ENCODE peak calls at places on chromosomes 7 and 10, in five cellular contexts. S is BE2C; R is cardiac muscle cell; V is tibial artery; Z is CD8-positive, alpha-beta memory T cell. T is an unnamed sample.
A peak's percentile ranks its signal among the peaks of the same experiment; 100 is the strongest.

GRCh38 chr7:11650030-11650429 is 182.0 kb downstream of the THSD7A start:
- DNase-seq in R (peak; percentile 19), Z (no peak), S (no peak), V (no peak), T (no peak)

GRCh38 chr7:125563557-125563956 is 633.9 kb upstream of the POT1 start:
- DNase-seq in S (no peak), V (no peak), R (no peak), Z (no peak), T (peak; percentile 87)

GRCh38 chr10:94349327-94349726 is 13.4 kb downstream of the NOC3L start:
- DNase-seq in V (no peak), R (peak; percentile 50), S (no peak), Z (no peak), T (no peak)

GRCh38 chr10:113108180-113108835 is 158.3 kb downstream of the TCF7L2 start:
- DNase-seq in S (peak; percentile 54), R (no peak), Z (peak; percentile 11), V (no peak), T (peak; percentile 64)

GRCh38 chr10:3782099-3782455 is 2.9 kb downstream of the KLF6 start:
- DNase-seq in Z (no peak), V (no peak), S (no peak), R (peak; percentile 81), T (no peak)

GRCh38 chr10:29618341-29619171 is 16.2 kb downstream of the SVIL start:
- DNase-seq in R (peak; percentile 29), V (no peak), S (no peak), Z (no peak), T (peak; percentile 86)

GRCh38 chr10:111034598-111035310 is 42.1 kb upstream of the ADRA2A start:
- DNase-seq in S (no peak), R (peak; percentile 43), V (no peak), Z (no peak), T (no peak)

GRCh38 chr10:71708301-71708703 is 11.3 kb downstream of the C10orf105 start:
- DNase-seq in V (no peak), R (peak; percentile 53), S (peak; percentile 76), Z (peak; percentile 42), T (peak; percentile 62)

GRCh38 chr7:74479066-74479781 is 25.5 kb downstream of the GTF2IRD1 start:
- DNase-seq in Z (no peak), R (peak; percentile 52), V (peak; percentile 77), S (no peak), T (no peak)

GRCh38 chr10:110664483-110665420 is 20.6 kb downstream of the RBM20 start:
- DNase-seq in V (no peak), R (peak; percentile 92), S (peak; percentile 32), Z (no peak), T (peak; percentile 75)

GRCh38 chr7:28041508-28042314 is 138.9 kb downstream of the JAZF1 start:
- DNase-seq in R (peak; percentile 54), S (no peak), Z (no peak), V (no peak), T (no peak)

GRCh38 chr7:151451626-151452025 is 11.7 kb upstream of the CRYGN start:
- DNase-seq in S (no peak), V (no peak), Z (no peak), R (no peak), T (no peak)

DNA sequence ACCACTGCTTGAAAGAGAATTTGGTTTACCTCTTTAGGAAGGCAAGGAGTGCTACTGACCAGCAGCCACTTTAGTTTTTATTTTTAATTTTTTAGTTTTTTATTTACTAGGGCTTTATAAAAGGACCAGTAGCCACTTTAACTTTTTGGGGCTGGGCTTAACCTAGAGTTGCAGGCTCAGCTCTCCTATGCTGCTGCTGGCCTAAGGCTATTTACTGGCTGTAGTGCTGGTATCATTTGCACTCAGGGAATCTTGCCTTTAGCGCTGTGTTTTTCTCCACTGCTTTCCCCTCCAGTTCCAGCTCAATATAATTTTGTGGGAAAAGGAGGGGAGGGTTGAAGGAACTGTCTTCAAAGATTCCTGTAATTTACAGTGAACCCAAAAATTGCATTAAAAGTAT is 13.4 kb downstream of the HPS1 start:
- DNase-seq in Z (no peak), R (no peak), S (no peak), V (no peak), T (no peak)
- H3K36me3 ChIP-seq in Z (peaks cover 30% of the 10 kb centered on the region), R (peaks cover 17% of the 10 kb centered on the region), S (no peaks in the 10 kb centered on the region), V (peaks cover 69% of the 10 kb centered on the region), T (no peaks in the 10 kb centered on the region)

GRCh38 chr7:158128572-158128971 is 459.1 kb downstream of the PTPRN2 start:
- DNase-seq in S (no peak), Z (no peak), R (no peak), V (peak; percentile 17), T (no peak)
- H3K9me3 ChIP-seq in S (no peaks in the 10 kb centered on the region), Z (no peaks in the 10 kb centered on the region), R (no peaks in the 10 kb centered on the region), V (no peaks in the 10 kb centered on the region), T (peaks cover 4% of the 10 kb centered on the region)

DNA sequence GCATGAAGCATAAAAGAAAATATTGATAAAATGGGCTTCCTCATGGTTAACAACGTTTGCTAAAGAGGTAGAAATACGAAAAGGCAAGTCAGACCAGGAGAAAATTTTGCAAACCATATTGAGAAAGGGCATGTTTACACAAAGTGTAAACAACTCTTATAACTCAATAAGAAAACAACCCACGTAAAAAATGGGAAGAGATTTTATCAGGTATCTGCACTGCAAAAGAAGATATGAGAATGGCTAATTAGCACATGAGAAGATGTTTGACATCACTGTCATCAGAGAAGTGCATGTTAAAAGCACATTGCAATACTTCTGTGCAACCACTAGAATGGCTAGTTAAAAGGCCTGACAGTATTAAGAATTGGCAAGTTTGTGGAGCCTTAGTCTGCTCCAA is 99.5 kb downstream of the VPS50 start:
- DNase-seq in S (no peak), Z (no peak), R (no peak), V (no peak), T (no peak)
- H3K36me3 ChIP-seq in S (no peaks in the 10 kb centered on the region), Z (no peaks in the 10 kb centered on the region), R (no peaks in the 10 kb centered on the region), V (peaks cover 20% of the 10 kb centered on the region), T (no peaks in the 10 kb centered on the region)

DNA sequence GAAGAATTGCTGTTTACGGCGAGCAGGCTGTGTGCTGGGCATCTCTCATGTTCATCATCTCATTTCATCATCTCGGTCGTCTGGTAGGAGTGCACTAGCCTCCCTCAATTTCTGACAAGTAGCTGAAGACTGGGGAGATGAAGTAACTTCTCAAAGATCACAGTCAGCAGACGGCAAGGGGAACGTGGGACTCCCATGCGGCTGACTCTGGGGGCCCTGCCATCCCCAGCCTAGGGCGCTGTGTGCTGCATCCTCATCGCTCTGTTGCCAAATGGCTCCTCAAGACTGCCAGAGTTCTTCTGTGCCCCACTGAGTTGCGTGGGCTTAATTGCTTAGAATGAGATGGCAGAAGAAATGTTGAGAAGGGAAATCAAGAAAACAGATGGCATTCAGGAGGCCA is 72.8 kb downstream of the ADARB2 start:
- DNase-seq in S (no peak), V (peak; percentile 21), Z (no peak), R (no peak), T (no peak)
- H3K9me3 ChIP-seq in S (no peaks in the 10 kb centered on the region), V (no peaks in the 10 kb centered on the region), Z (no peaks in the 10 kb centered on the region), R (no peaks in the 10 kb centered on the region), T (no peaks in the 10 kb centered on the region)

GRCh38 chr10:17801507-17801906 is 7.6 kb upstream of the MRC1 start:
- DNase-seq in Z (no peak), V (no peak), S (no peak), R (no peak), T (no peak)
- H3K36me3 ChIP-seq in Z (no peaks in the 10 kb centered on the region), V (no peaks in the 10 kb centered on the region), S (no peaks in the 10 kb centered on the region), R (no peaks in the 10 kb centered on the region), T (no peaks in the 10 kb centered on the region)

GRCh38 chr7:71937840-71938371 is 474.2 kb downstream of the CALN1 start:
- DNase-seq in R (no peak), Z (no peak), S (peak; percentile 26), V (no peak), T (no peak)
- H3K9me3 ChIP-seq in R (no peaks in the 10 kb centered on the region), Z (no peaks in the 10 kb centered on the region), S (no peaks in the 10 kb centered on the region), V (no peaks in the 10 kb centered on the region), T (no peaks in the 10 kb centered on the region)

GRCh38 chr7:55154096-55154495 is 135.3 kb downstream of the EGFR start:
- DNase-seq in R (no peak), S (no peak), Z (no peak), V (no peak), T (no peak)
- H3K36me3 ChIP-seq in R (no peaks in the 10 kb centered on the region), S (peaks cover 96% of the 10 kb centered on the region), Z (no peaks in the 10 kb centered on the region), V (peaks cover 72% of the 10 kb centered on the region), T (no peaks in the 10 kb centered on the region)